ENCODE peak calls at places on chromosomes 5 and 9, in ten cellular contexts. One of them, this sample, is unnamed.

GRCh38 chr5:153400931-153401330 is 89.5 kb upstream of the GRIA1 start:
- DNase-seq in GM23248: peak; percentile 78
- DNase-seq in GM12865: no peak
- DNase-seq in H9: no peak
- DNase-seq in type B pancreatic cell: no peak
- DNase-seq in ACHN: no peak
- DNase-seq in activated naive CD4-positive, alpha-beta T cell treated with anti-CD3 and anti-CD28 coated beads for 36 hours: no peak
- DNase-seq in kidney tubule cell: no peak
- DNase-seq in HEK293T: no peak
- DNase-seq in fibroblast of lung: no peak
- DNase-seq in this sample: no peak

GRCh38 chr5:100903036-100903887 is at the start of gene ST8SIA4:
- DNase-seq in fibroblast of lung: peak; percentile 82
- DNase-seq in H9: peak; percentile 93
- DNase-seq in ACHN: peak; percentile 80
- DNase-seq in HEK293T: peak; percentile 63
- DNase-seq in kidney tubule cell: peak; percentile 64
- DNase-seq in GM12865: peak; percentile 98
- DNase-seq in GM23248: peak; percentile 49
- DNase-seq in type B pancreatic cell: peak; percentile 78
- DNase-seq in activated naive CD4-positive, alpha-beta T cell treated with anti-CD3 and anti-CD28 coated beads for 36 hours: peak; percentile 95
- DNase-seq in this sample: no peak

GRCh38 chr5:157651623-157652376 is 438 bp downstream of the SOX30 start:
- DNase-seq in activated naive CD4-positive, alpha-beta T cell treated with anti-CD3 and anti-CD28 coated beads for 36 hours: peak; percentile 87
- DNase-seq in ACHN: no peak
- DNase-seq in H9: peak; percentile 85
- DNase-seq in kidney tubule cell: peak; percentile 68
- DNase-seq in type B pancreatic cell: no peak
- DNase-seq in fibroblast of lung: peak; percentile 65
- DNase-seq in HEK293T: no peak
- DNase-seq in GM23248: peak; percentile 69
- DNase-seq in GM12865: peak; percentile 86
- DNase-seq in this sample: no peak

GRCh38 chr9:70411930-70412677 is 2.4 kb downstream of the KLF9 start:
- DNase-seq in kidney tubule cell: peak; percentile 92
- DNase-seq in ACHN: peak; percentile 80
- DNase-seq in H9: peak; percentile 75
- DNase-seq in fibroblast of lung: peak; percentile 86
- DNase-seq in GM12865: peak; percentile 47
- DNase-seq in type B pancreatic cell: no peak
- DNase-seq in activated naive CD4-positive, alpha-beta T cell treated with anti-CD3 and anti-CD28 coated beads for 36 hours: peak; percentile 91
- DNase-seq in HEK293T: peak; percentile 52
- DNase-seq in GM23248: peak; percentile 91
- DNase-seq in this sample: peak; percentile 68

GRCh38 chr5:112660359-112660758 is 77.3 kb upstream of the APC start:
- DNase-seq in activated naive CD4-positive, alpha-beta T cell treated with anti-CD3 and anti-CD28 coated beads for 36 hours: no peak
- DNase-seq in H9: no peak
- DNase-seq in fibroblast of lung: no peak
- DNase-seq in GM12865: no peak
- DNase-seq in ACHN: no peak
- DNase-seq in type B pancreatic cell: no peak
- DNase-seq in HEK293T: no peak
- DNase-seq in GM23248: no peak
- DNase-seq in kidney tubule cell: no peak
- DNase-seq in this sample: no peak

GRCh38 chr5:115179068-115179958 is 9.6 kb upstream of the TRIM36 start:
- DNase-seq in ACHN: no peak
- DNase-seq in fibroblast of lung: peak; percentile 20
- DNase-seq in kidney tubule cell: peak; percentile 12
- DNase-seq in GM12865: peak; percentile 12
- DNase-seq in GM23248: peak; percentile 44
- DNase-seq in H9: peak; percentile 53
- DNase-seq in activated naive CD4-positive, alpha-beta T cell treated with anti-CD3 and anti-CD28 coated beads for 36 hours: peak; percentile 17
- DNase-seq in HEK293T: peak; percentile 23
- DNase-seq in type B pancreatic cell: no peak
- DNase-seq in this sample: no peak

GRCh38 chr5:83474170-83474796 is 2.7 kb downstream of the VCAN start:
- DNase-seq in type B pancreatic cell: peak; percentile 86
- DNase-seq in kidney tubule cell: peak; percentile 96
- DNase-seq in GM12865: peak; percentile 82
- DNase-seq in GM23248: peak; percentile 94
- DNase-seq in ACHN: peak; percentile 94
- DNase-seq in fibroblast of lung: peak; percentile 97
- DNase-seq in activated naive CD4-positive, alpha-beta T cell treated with anti-CD3 and anti-CD28 coated beads for 36 hours: peak; percentile 50
- DNase-seq in H9: peak; percentile 97
- DNase-seq in HEK293T: peak; percentile 78
- DNase-seq in this sample: peak; percentile 86

GRCh38 chr5:86806206-86806605 is 188.5 kb downstream of the COX7C start:
- DNase-seq in fibroblast of lung: no peak
- DNase-seq in HEK293T: no peak
- DNase-seq in kidney tubule cell: peak; percentile 93
- DNase-seq in activated naive CD4-positive, alpha-beta T cell treated with anti-CD3 and anti-CD28 coated beads for 36 hours: no peak
- DNase-seq in ACHN: no peak
- DNase-seq in GM23248: no peak
- DNase-seq in GM12865: no peak
- DNase-seq in type B pancreatic cell: no peak
- DNase-seq in H9: no peak
- DNase-seq in this sample: peak; percentile 46

GRCh38 chr5:106862450-106863193 is 808.1 kb downstream of the EFNA5 start:
- DNase-seq in type B pancreatic cell: no peak
- DNase-seq in fibroblast of lung: peak; percentile 91
- DNase-seq in GM12865: peak; percentile 16
- DNase-seq in activated naive CD4-positive, alpha-beta T cell treated with anti-CD3 and anti-CD28 coated beads for 36 hours: no peak
- DNase-seq in kidney tubule cell: no peak
- DNase-seq in GM23248: no peak
- DNase-seq in ACHN: no peak
- DNase-seq in HEK293T: no peak
- DNase-seq in H9: no peak
- DNase-seq in this sample: no peak

GRCh38 chr5:157994271-157994691 is 135.3 kb upstream of the CLINT1 start:
- DNase-seq in GM12865: no peak
- DNase-seq in type B pancreatic cell: no peak
- DNase-seq in ACHN: no peak
- DNase-seq in activated naive CD4-positive, alpha-beta T cell treated with anti-CD3 and anti-CD28 coated beads for 36 hours: no peak
- DNase-seq in fibroblast of lung: no peak
- DNase-seq in GM23248: no peak
- DNase-seq in H9: no peak
- DNase-seq in kidney tubule cell: no peak
- DNase-seq in HEK293T: no peak
- DNase-seq in this sample: no peak

This sample was measured in RCC 7860.